ENCODE peak calls at places on chromosomes 16 and 17, in four cellular contexts. A, I, Z and K are unnamed samples.
A peak's percentile ranks its signal among the peaks of the same experiment; 100 is the strongest.

GRCh38 chr16:69564845-69565610 is 738 bp upstream of the NFAT5 start:
- DNase-seq in A (no peak), I (no peak), Z (peak; percentile 30), K (no peak)

GRCh38 chr16:57264950-57265371 is 19.5 kb downstream of the PLLP start:
- DNase-seq in A (no peak), I (no peak), Z (no peak), K (no peak)

GRCh38 chr17:65638221-65638940 is 76.9 kb upstream of the AXIN2 start:
- DNase-seq in A (no peak), I (no peak), Z (peak; percentile 68), K (peak; percentile 84)

GRCh38 chr16:72876221-72876620 is 171.7 kb downstream of the ZFHX3 start:
- DNase-seq in A (no peak), I (no peak), Z (peak; percentile 87), K (peak; percentile 94)

GRCh38 chr16:60142991-60143705 is 1409.0 kb upstream of the GOT2 start:
- DNase-seq in A (no peak), I (no peak), Z (no peak), K (no peak)

GRCh38 chr17:8326591-8327583 is 12.8 kb upstream of the ODF4 start:
- DNase-seq in A (no peak), I (no peak), Z (peak; percentile 45), K (no peak)

GRCh38 chr16:2475413-2476344 is 752 bp downstream of the TBC1D24 start:
- DNase-seq in A (peak; percentile 56), I (no peak), Z (no peak), K (no peak)

GRCh38 chr16:3792472-3793012 is 75.2 kb upstream of the TRAP1 start:
- DNase-seq in A (no peak), I (no peak), Z (no peak), K (no peak)

GRCh38 chr17:32954477-32954876 is 26.5 kb downstream of the TMEM98 start:
- DNase-seq in A (no peak), I (no peak), Z (no peak), K (no peak)

GRCh38 chr16:19754644-19755036 is 36.6 kb downstream of the IQCK start:
- DNase-seq in A (no peak), I (no peak), Z (no peak), K (no peak)

GRCh38 chr16:19753815-19754643 is 36.0 kb downstream of the IQCK start:
- DNase-seq in A (no peak), I (no peak), Z (peak; percentile 17), K (peak; percentile 83)

GRCh38 chr16:19748389-19749110 is 30.5 kb downstream of the IQCK start:
- DNase-seq in A (no peak), I (no peak), Z (peak; percentile 15), K (no peak)

GRCh38 chr16:19749571-19750080 is 31.6 kb downstream of the IQCK start:
- DNase-seq in A (no peak), I (no peak), Z (no peak), K (no peak)

DNA sequence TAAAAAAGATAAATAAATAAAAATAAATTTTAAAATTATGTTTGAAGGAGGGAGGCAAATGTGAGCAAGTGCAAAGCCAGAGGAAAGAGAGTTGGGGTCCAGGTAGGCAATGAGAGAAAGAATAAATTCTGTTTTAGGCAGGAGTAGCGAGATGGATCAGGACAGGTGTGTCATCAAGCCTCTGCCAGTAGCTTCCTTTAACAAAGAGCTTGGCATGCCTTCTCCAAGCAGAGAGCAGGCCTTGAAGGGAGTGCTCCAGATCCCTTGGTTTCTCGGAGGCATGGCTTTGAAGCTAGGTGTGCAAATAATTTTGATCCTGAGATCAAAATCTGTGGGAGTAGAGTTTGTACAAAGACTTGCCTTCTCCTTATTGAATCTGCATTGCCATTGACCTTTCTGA is 33.4 kb downstream of the IQCK start:
- DNase-seq in A (no peak), I (no peak), Z (no peak), K (no peak)
- H4K8ac ChIP-seq in A (no peak overlapping the region), I (no peak overlapping the region), Z (no peak overlapping the region), K (no peak overlapping the region)

GRCh38 chr17:70297397-70297796 is 128.1 kb downstream of the KCNJ2 start:
- DNase-seq in A (no peak), I (no peak), Z (no peak), K (no peak)

GRCh38 chr17:70295329-70295728 is 126.0 kb downstream of the KCNJ2 start:
- DNase-seq in A (no peak), I (no peak), Z (peak; percentile 15), K (no peak)

GRCh38 chr17:70295732-70296131 is 126.4 kb downstream of the KCNJ2 start:
- DNase-seq in A (no peak), I (no peak), Z (no peak), K (no peak)

GRCh38 chr17:70296456-70296855 is 127.1 kb downstream of the KCNJ2 start:
- DNase-seq in A (no peak), I (no peak), Z (no peak), K (no peak)

DNA sequence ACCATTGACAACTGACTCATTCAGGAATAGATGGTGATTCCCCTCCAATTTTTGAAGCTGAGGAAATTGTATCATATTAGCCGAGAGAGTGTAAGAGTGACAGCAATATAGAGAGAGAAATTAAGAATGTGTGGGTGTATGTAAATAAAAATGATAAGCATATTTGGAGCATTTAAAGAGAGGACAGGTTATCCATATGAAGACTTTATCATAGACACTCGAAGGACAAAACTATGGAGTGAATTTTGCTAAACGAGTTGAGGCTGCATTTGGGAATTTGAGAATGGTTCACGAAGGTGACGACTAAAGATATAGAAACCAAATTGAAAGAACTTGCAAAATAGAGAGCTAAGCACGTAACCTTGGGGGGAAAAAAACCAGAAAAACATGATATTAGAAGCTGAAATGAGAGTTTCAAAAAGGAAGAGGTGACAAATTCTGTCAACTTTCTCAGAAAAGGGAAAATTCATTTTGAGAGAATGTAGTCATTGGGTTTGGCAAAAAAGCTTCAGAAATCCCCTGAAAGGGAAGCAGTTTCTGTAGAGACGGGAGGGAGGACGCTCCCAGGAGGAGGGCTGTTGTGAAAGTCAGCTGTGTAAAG is 129.7 kb downstream of the KCNJ2 start:
- DNase-seq in A (no peak), I (no peak), Z (no peak), K (no peak)
- H3K9me3 ChIP-seq in A (no peaks in the 10 kb centered on the region), I (no peaks in the 10 kb centered on the region), Z (no peaks in the 10 kb centered on the region), K (no peaks in the 10 kb centered on the region)

GRCh38 chr17:60169921-60170817 is 20.4 kb downstream of the CA4 start:
- DNase-seq in A (no peak), I (no peak), Z (peak; percentile 61), K (peak; percentile 41)
- H4K91ac ChIP-seq in A (no peak overlapping the region), I (no peak overlapping the region), Z (no peak overlapping the region), K (no peak overlapping the region)

GRCh38 chr16:88754109-88754911 is 30.7 kb downstream of the PIEZO1 start:
- DNase-seq in A (no peak), I (no peak), Z (no peak), K (no peak)

GRCh38 chr16:88753191-88753590 is 31.8 kb downstream of the PIEZO1 start:
- DNase-seq in A (no peak), I (no peak), Z (no peak), K (no peak)

GRCh38 chr16:88755745-88756443 is 29.1 kb downstream of the PIEZO1 start:
- DNase-seq in A (no peak), I (no peak), Z (no peak), K (no peak)

GRCh38 chr16:88753600-88753999 is 31.4 kb downstream of the PIEZO1 start:
- DNase-seq in A (no peak), I (no peak), Z (no peak), K (no peak)

GRCh38 chr16:88754912-88755744 is 29.9 kb downstream of the PIEZO1 start:
- DNase-seq in A (peak; percentile 81), I (peak; percentile 96), Z (no peak), K (peak; percentile 63)
- H4K8ac ChIP-seq in A (no peak overlapping the region), I (no peak overlapping the region), Z (no peak overlapping the region), K (no peak overlapping the region)

DNA sequence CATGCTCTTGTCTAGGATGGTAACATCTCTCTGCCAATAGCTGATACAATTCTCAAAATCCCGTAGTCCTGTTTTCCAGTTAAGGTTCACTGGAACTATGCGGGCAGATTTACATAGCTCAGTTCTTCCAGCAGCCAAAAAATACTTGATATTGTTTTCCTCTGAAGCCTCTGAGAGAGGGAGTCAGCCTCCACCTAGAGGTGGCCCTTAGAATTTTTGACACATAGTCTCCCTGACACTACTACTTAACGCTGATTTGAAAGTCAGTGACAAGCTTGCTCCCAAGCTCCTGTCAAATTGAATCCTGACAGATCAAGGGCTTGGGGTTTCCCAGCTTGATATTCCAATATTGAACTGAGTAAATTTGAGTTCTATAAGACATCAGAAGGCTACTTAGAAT is 1780.1 kb downstream of the TP53TG3F start:
- DNase-seq in A (no peak), I (no peak), Z (no peak), K (no peak)
- H3K9me3 ChIP-seq in A (peaks cover 90% of the 10 kb centered on the region), I (peaks cover 26% of the 10 kb centered on the region), Z (no peaks in the 10 kb centered on the region), K (peaks cover 8% of the 10 kb centered on the region)

GRCh38 chr17:74566132-74566753 is 1.1 kb downstream of the CD300H start:
- DNase-seq in A (peak; percentile 88), I (no peak), Z (no peak), K (no peak)
- H4K91ac ChIP-seq in A (no peak overlapping the region), I (no peak overlapping the region), Z (no peak overlapping the region), K (no peak overlapping the region)

GRCh38 chr17:38875477-38876080 is 5.7 kb downstream of the LASP1 start:
- DNase-seq in A (peak; percentile 47), I (peak; percentile 96), Z (no peak), K (no peak)

GRCh38 chr17:38871992-38872605 is 2.2 kb downstream of the LASP1 start:
- DNase-seq in A (no peak), I (no peak), Z (no peak), K (no peak)

GRCh38 chr17:38874505-38875419 is 4.9 kb downstream of the LASP1 start:
- DNase-seq in A (peak; percentile 34), I (no peak), Z (no peak), K (no peak)

GRCh38 chr17:38872671-38873385 is 3.0 kb downstream of the LASP1 start:
- DNase-seq in A (no peak), I (no peak), Z (no peak), K (no peak)

GRCh38 chr17:38873646-38874380 is 4.0 kb downstream of the LASP1 start:
- DNase-seq in A (peak; percentile 41), I (no peak), Z (no peak), K (no peak)
- H4K8ac ChIP-seq in A (no peak overlapping the region), I (no peak overlapping the region), Z (no peak overlapping the region), K (no peak overlapping the region)

DNA sequence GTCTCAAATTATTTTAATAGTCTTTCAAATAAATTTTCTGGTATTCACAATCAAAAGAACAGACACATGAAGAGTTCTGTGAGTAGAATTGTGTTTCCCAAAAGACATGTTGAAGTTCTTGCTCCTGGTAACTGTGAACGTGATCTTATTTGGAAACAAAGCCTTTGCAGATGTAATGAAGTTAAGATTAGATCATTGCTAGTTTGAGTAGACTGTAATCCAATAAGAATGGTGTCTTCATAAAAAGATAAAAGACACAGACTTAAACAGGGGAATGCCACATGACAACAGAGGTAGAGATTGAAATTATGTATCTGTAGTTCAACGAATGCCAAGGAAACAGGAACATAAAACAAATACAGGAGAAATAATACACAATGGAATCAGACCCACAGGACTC is 357.4 kb upstream of the CA10 start:
- DNase-seq in A (no peak), I (no peak), Z (no peak), K (no peak)
- H3K9me3 ChIP-seq in A (no peaks in the 10 kb centered on the region), I (no peaks in the 10 kb centered on the region), Z (peaks cover 23% of the 10 kb centered on the region), K (peaks cover 3% of the 10 kb centered on the region)